ENCODE peak calls at places on chromosomes 1 and 21, in nine cellular contexts. H is GM10248; A is GM12891; Y is NCI-H1105; J is GOT3; Q is activated CD4-positive, alpha-beta T cell treated with anti-CD3 and anti-CD28 coated beads, Interleukin-2, amount 50 U/mL, for 4 hours; Z is H7; V is HFFc6; C is dorsolateral prefrontal cortex. M is an unnamed sample.
A peak's percentile ranks its signal among the peaks of the same experiment; 100 is the strongest.

GRCh38 chr1:54461731-54462596 is 55.8 kb upstream of the SSBP3 start:
- DNase-seq in H (no peak), A (no peak), Y (no peak), J (no peak), Q (no peak), Z (peak; percentile 38), V (no peak), C (no peak), M (peak; percentile 57)

GRCh38 chr1:90550616-90551406 is 166.3 kb downstream of the BARHL2 start:
- DNase-seq in H (no peak), A (no peak), Y (no peak), J (no peak), Q (no peak), Z (peak; percentile 12), V (no peak), C (no peak), M (no peak)

GRCh38 chr1:171245458-171246064 is 2.7 kb upstream of the FMO1 start:
- DNase-seq in H (peak; percentile 38), A (peak; percentile 21), Y (no peak), J (no peak), Q (no peak), Z (peak; percentile 69), V (peak; percentile 35), C (no peak), M (no peak)

GRCh38 chr1:57319165-57319564 is 104.7 kb downstream of the DAB1 start:
- DNase-seq in H (no peak), A (no peak), Y (no peak), J (no peak), Q (no peak), Z (no peak), V (peak; percentile 5), C (no peak), M (no peak)

GRCh38 chr1:110765640-110766335 is 91.0 kb upstream of the KCNA3 start:
- DNase-seq in H (peak; percentile 63), A (no peak), Y (peak; percentile 48), J (peak; percentile 2), Q (peak; percentile 27), Z (peak; percentile 55), V (peak; percentile 49), C (no peak), M (no peak)

GRCh38 chr1:184567648-184568047 is 180.8 kb downstream of the C1orf21 start:
- DNase-seq in H (no peak), A (no peak), Y (no peak), J (no peak), Q (no peak), Z (no peak), V (peak; percentile 20), C (no peak), M (no peak)

GRCh38 chr1:27630859-27631491 is 4.0 kb downstream of the FGR start:
- DNase-seq in H (no peak), A (no peak), Y (no peak), J (no peak), Q (no peak), Z (no peak), V (no peak), C (no peak), M (peak; percentile 84)

GRCh38 chr21:34745557-34746255 is 76.9 kb downstream of the CLIC6 start:
- DNase-seq in H (peak; percentile 79), A (peak; percentile 49), Y (peak; percentile 53), J (peak; percentile 36), Q (peak; percentile 34), Z (peak; percentile 85), V (peak; percentile 80), C (no peak), M (peak; percentile 87)

GRCh38 chr1:155093938-155094621 is 15.4 kb downstream of the EFNA3 start:
- DNase-seq in H (no peak), A (no peak), Y (peak; percentile 94), J (no peak), Q (no peak), Z (peak; percentile 76), V (peak; percentile 45), C (no peak), M (no peak)

GRCh38 chr1:174166530-174167328 is 7.4 kb downstream of the RABGAP1L start:
- DNase-seq in H (no peak), A (no peak), Y (no peak), J (no peak), Q (no peak), Z (no peak), V (no peak), C (no peak), M (no peak)

GRCh38 chr1:56774067-56774609 is 45.1 kb downstream of the FYB2 start:
- DNase-seq in H (peak; percentile 11), A (no peak), Y (no peak), J (no peak), Q (no peak), Z (no peak), V (no peak), C (no peak), M (no peak)

GRCh38 chr1:243287652-243288051 is 31.8 kb downstream of the SDCCAG8 start:
- DNase-seq in H (peak; percentile 52), A (peak; percentile 15), Y (no peak), J (no peak), Q (no peak), Z (no peak), V (peak; percentile 82), C (no peak), M (no peak)

GRCh38 chr1:33364578-33364945 is 43.7 kb upstream of the A3GALT2 start:
- DNase-seq in H (no peak), A (no peak), Y (no peak), J (no peak), Q (no peak), Z (peak; percentile 53), V (no peak), C (no peak), M (no peak)

GRCh38 chr1:207241164-207241934 is 80.1 kb upstream of the CD55 start:
- DNase-seq in H (no peak), A (no peak), Y (no peak), J (no peak), Q (no peak), Z (no peak), V (no peak), C (no peak), M (no peak)

GRCh38 chr1:152906023-152906565 is 2.3 kb upstream of the IVL start:
- DNase-seq in H (no peak), A (no peak), Y (no peak), J (peak; percentile 58), Q (no peak), Z (no peak), V (peak; percentile 86), C (no peak), M (no peak)

GRCh38 chr1:44609412-44609767 is 64.9 kb downstream of the TMEM53 start:
- DNase-seq in H (peak; percentile 67), A (no peak), Y (peak; percentile 6), J (no peak), Q (peak; percentile 6), Z (peak; percentile 91), V (peak; percentile 46), C (no peak), M (no peak)

GRCh38 chr1:20271498-20272400 is 18.9 kb upstream of the VWA5B1 start:
- DNase-seq in H (no peak), A (no peak), Y (no peak), J (no peak), Q (no peak), Z (no peak), V (no peak), C (no peak), M (no peak)

GRCh38 chr1:181469829-181470228 is 13.5 kb upstream of the CACNA1E start:
- DNase-seq in H (no peak), A (no peak), Y (no peak), J (no peak), Q (no peak), Z (peak; percentile 26), V (peak; percentile 75), C (no peak), M (no peak)